ENCODE peak calls at places on chromosomes 3 and 15, in five cellular contexts. One of them, this sample, is unnamed. For H3K27me3, the result is how much of the 10 kb centered on the place peaks cover.

GRCh38 chr3:66825421-66825820 is 172.7 kb upstream of the KBTBD8 start:
- DNase-seq in hepatocyte: no peak
- DNase-seq in CD4-positive, alpha-beta memory T cell: no peak
- DNase-seq in SJSA1: no peak
- DNase-seq in left ventricle myocardium inferior: no peak
- DNase-seq in this sample: no peak

GRCh38 chr15:77507911-77508310 is 87.2 kb downstream of the HMG20A start:
- DNase-seq in CD4-positive, alpha-beta memory T cell: no peak
- DNase-seq in hepatocyte: no peak
- DNase-seq in left ventricle myocardium inferior: peak
- DNase-seq in SJSA1: no peak
- DNase-seq in this sample: no peak

GRCh38 chr15:40103864-40104271 is 4.8 kb downstream of the BMF start:
- DNase-seq in SJSA1: no peak
- DNase-seq in left ventricle myocardium inferior: no peak
- DNase-seq in CD4-positive, alpha-beta memory T cell: no peak
- DNase-seq in hepatocyte: no peak
- DNase-seq in this sample: no peak

GRCh38 chr3:128323206-128324081 is 143.2 kb downstream of the DNAJB8 start:
- DNase-seq in SJSA1: peak
- DNase-seq in hepatocyte: no peak
- DNase-seq in left ventricle myocardium inferior: peak
- DNase-seq in CD4-positive, alpha-beta memory T cell: no peak
- DNase-seq in this sample: no peak

GRCh38 chr3:61669676-61670299 is 108.4 kb downstream of the PTPRG start:
- DNase-seq in hepatocyte: no peak
- DNase-seq in SJSA1: no peak
- DNase-seq in CD4-positive, alpha-beta memory T cell: no peak
- DNase-seq in left ventricle myocardium inferior: peak
- DNase-seq in this sample: no peak

GRCh38 chr3:187823802-187824201 is 78.5 kb upstream of the BCL6 start:
- DNase-seq in SJSA1: no peak
- DNase-seq in hepatocyte: no peak
- DNase-seq in left ventricle myocardium inferior: no peak
- DNase-seq in CD4-positive, alpha-beta memory T cell: no peak
- DNase-seq in this sample: no peak

GRCh38 chr3:9169951-9170850 is 79.2 kb downstream of the SRGAP3 start:
- DNase-seq in SJSA1: no peak
- DNase-seq in left ventricle myocardium inferior: no peak
- DNase-seq in hepatocyte: no peak
- DNase-seq in CD4-positive, alpha-beta memory T cell: no peak
- DNase-seq in this sample: no peak

GRCh38 chr3:100206687-100207086 is 54.1 kb upstream of the TBC1D23 start:
- DNase-seq in left ventricle myocardium inferior: no peak
- DNase-seq in hepatocyte: no peak
- DNase-seq in CD4-positive, alpha-beta memory T cell: no peak
- DNase-seq in SJSA1: no peak
- DNase-seq in this sample: no peak

GRCh38 chr15:62737551-62737950 is 305.0 kb upstream of the TPM1 start:
- DNase-seq in hepatocyte: no peak
- DNase-seq in CD4-positive, alpha-beta memory T cell: no peak
- DNase-seq in left ventricle myocardium inferior: no peak
- DNase-seq in SJSA1: no peak
- DNase-seq in this sample: no peak

GRCh38 chr3:191414286-191414685 is 46.7 kb upstream of the PYDC2 start:
- DNase-seq in CD4-positive, alpha-beta memory T cell: no peak
- DNase-seq in SJSA1: no peak
- DNase-seq in hepatocyte: no peak
- DNase-seq in left ventricle myocardium inferior: no peak
- DNase-seq in this sample: no peak

GRCh38 chr3:195081242-195081963 is 189.6 kb downstream of the XXYLT1 start:
- DNase-seq in CD4-positive, alpha-beta memory T cell: no peak
- DNase-seq in left ventricle myocardium inferior: peak
- DNase-seq in SJSA1: no peak
- DNase-seq in hepatocyte: no peak
- DNase-seq in this sample: no peak

DNA sequence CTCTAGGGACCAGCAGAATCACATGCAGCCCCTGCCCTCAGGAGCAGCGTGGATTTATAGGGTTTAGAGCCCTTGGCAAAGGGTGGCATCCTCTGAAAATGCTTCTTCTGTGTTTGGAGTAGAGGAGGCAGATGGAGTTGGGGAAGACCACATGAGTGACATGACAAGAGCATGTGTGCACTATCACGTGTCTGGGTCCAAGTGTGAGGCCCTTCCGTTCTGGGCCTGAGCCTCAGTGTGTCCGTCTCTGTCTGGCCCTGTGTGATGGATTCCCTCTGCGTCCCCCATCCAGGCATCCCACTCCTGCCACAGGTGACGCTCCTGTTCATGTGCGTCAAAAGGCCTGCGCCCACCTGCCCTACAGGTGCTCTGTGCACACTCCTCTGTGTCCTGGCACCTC is 30.1 kb downstream of the FGD5 start:
- DNase-seq in SJSA1: no peak
- DNase-seq in CD4-positive, alpha-beta memory T cell: no peak
- DNase-seq in hepatocyte: no peak
- DNase-seq in left ventricle myocardium inferior: no peak
- DNase-seq in this sample: no peak
- H3K27me3 ChIP-seq in SJSA1: under half
- H3K27me3 ChIP-seq in CD4-positive, alpha-beta memory T cell: under half
- H3K27me3 ChIP-seq in hepatocyte: under half
- H3K27me3 ChIP-seq in left ventricle myocardium inferior: half or more
- H3K27me3 ChIP-seq in this sample: under half

GRCh38 chr3:184496933-184497332 is 64.7 kb upstream of the EPHB3 start:
- DNase-seq in left ventricle myocardium inferior: no peak
- DNase-seq in hepatocyte: no peak
- DNase-seq in CD4-positive, alpha-beta memory T cell: no peak
- DNase-seq in SJSA1: no peak
- DNase-seq in this sample: no peak
- H3K27me3 ChIP-seq in left ventricle myocardium inferior: half or more
- H3K27me3 ChIP-seq in hepatocyte: under half
- H3K27me3 ChIP-seq in CD4-positive, alpha-beta memory T cell: under half
- H3K27me3 ChIP-seq in SJSA1: under half
- H3K27me3 ChIP-seq in this sample: under half

GRCh38 chr15:34754674-34755418 is at the start of gene GJD2:
- DNase-seq in CD4-positive, alpha-beta memory T cell: no peak
- DNase-seq in hepatocyte: peak
- DNase-seq in left ventricle myocardium inferior: no peak
- DNase-seq in SJSA1: no peak
- DNase-seq in this sample: no peak

GRCh38 chr15:34757262-34757661 is 2.5 kb upstream of the GJD2 start:
- DNase-seq in SJSA1: no peak
- DNase-seq in CD4-positive, alpha-beta memory T cell: no peak
- DNase-seq in hepatocyte: no peak
- DNase-seq in left ventricle myocardium inferior: no peak
- DNase-seq in this sample: no peak

GRCh38 chr15:34755419-34755773 is 598 bp upstream of the GJD2 start:
- DNase-seq in hepatocyte: no peak
- DNase-seq in SJSA1: no peak
- DNase-seq in CD4-positive, alpha-beta memory T cell: no peak
- DNase-seq in left ventricle myocardium inferior: no peak
- DNase-seq in this sample: no peak

GRCh38 chr15:34753236-34753894 is 1.4 kb downstream of the GJD2 start:
- DNase-seq in left ventricle myocardium inferior: peak
- DNase-seq in CD4-positive, alpha-beta memory T cell: no peak
- DNase-seq in hepatocyte: peak
- DNase-seq in SJSA1: peak
- DNase-seq in this sample: no peak

DNA sequence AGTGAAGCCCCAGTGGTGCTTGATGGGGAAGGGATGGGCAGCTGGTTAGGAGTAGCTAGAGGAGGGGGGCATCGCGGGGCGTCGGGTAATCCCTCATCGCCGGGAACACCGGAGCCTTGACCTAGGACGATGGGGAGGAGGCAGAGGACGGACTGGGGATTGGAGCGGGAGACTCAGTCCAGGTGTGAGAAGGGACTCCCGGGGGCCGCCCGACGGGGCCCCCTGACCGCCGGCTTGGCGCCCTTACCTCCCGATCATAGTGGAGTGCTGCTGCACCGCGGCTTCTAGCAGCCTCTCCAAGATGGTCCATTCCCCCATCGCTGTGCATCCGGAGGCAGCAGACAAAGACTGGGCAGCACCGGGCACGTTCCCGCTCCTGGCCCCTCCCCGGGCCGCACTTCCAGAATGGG is 622 bp downstream of the GJD2 start:
- DNase-seq in hepatocyte: no peak
- DNase-seq in SJSA1: no peak
- DNase-seq in CD4-positive, alpha-beta memory T cell: no peak
- DNase-seq in left ventricle myocardium inferior: no peak
- DNase-seq in this sample: no peak
- H3K27me3 ChIP-seq in hepatocyte: half or more
- H3K27me3 ChIP-seq in SJSA1: half or more
- H3K27me3 ChIP-seq in CD4-positive, alpha-beta memory T cell: under half
- H3K27me3 ChIP-seq in left ventricle myocardium inferior: half or more
- H3K27me3 ChIP-seq in this sample: under half

DNA sequence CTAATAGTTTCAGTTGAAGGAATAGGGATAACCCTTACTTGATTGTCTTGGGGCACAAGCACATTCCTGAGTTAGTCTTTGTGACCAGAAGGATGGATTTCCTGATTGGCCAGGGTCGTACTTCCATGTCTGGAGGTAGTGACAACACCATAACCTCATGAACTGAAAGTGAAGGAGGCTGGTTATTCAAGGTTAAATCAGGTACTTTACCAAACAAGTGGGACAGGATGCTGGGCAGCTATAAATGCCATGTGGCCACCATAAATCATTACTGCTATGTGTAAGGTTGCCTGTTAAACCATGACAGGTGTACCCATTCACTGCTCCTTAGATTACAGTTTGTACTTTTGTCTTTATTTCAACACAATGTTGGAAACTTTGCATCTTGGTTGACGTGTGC is 128.3 kb upstream of the SAMMSON start:
- DNase-seq in left ventricle myocardium inferior: no peak
- DNase-seq in CD4-positive, alpha-beta memory T cell: no peak
- DNase-seq in hepatocyte: no peak
- DNase-seq in SJSA1: no peak
- DNase-seq in this sample: no peak
- H3K27me3 ChIP-seq in left ventricle myocardium inferior: under half
- H3K27me3 ChIP-seq in CD4-positive, alpha-beta memory T cell: under half
- H3K27me3 ChIP-seq in hepatocyte: under half
- H3K27me3 ChIP-seq in SJSA1: under half
- H3K27me3 ChIP-seq in this sample: under half

GRCh38 chr15:45132844-45133560 is 3.2 kb downstream of the DUOX1 start:
- DNase-seq in CD4-positive, alpha-beta memory T cell: no peak
- DNase-seq in left ventricle myocardium inferior: no peak
- DNase-seq in SJSA1: no peak
- DNase-seq in hepatocyte: no peak
- DNase-seq in this sample: no peak

GRCh38 chr15:45133561-45133920 is 3.7 kb downstream of the DUOX1 start:
- DNase-seq in hepatocyte: no peak
- DNase-seq in CD4-positive, alpha-beta memory T cell: no peak
- DNase-seq in SJSA1: no peak
- DNase-seq in left ventricle myocardium inferior: no peak
- DNase-seq in this sample: no peak

GRCh38 chr15:45134046-45134445 is 4.3 kb downstream of the DUOX1 start:
- DNase-seq in hepatocyte: no peak
- DNase-seq in SJSA1: no peak
- DNase-seq in CD4-positive, alpha-beta memory T cell: no peak
- DNase-seq in left ventricle myocardium inferior: no peak
- DNase-seq in this sample: no peak

GRCh38 chr15:45136378-45136764 is 6.6 kb downstream of the DUOX1 start:
- DNase-seq in SJSA1: no peak
- DNase-seq in left ventricle myocardium inferior: no peak
- DNase-seq in hepatocyte: no peak
- DNase-seq in CD4-positive, alpha-beta memory T cell: no peak
- DNase-seq in this sample: no peak

DNA sequence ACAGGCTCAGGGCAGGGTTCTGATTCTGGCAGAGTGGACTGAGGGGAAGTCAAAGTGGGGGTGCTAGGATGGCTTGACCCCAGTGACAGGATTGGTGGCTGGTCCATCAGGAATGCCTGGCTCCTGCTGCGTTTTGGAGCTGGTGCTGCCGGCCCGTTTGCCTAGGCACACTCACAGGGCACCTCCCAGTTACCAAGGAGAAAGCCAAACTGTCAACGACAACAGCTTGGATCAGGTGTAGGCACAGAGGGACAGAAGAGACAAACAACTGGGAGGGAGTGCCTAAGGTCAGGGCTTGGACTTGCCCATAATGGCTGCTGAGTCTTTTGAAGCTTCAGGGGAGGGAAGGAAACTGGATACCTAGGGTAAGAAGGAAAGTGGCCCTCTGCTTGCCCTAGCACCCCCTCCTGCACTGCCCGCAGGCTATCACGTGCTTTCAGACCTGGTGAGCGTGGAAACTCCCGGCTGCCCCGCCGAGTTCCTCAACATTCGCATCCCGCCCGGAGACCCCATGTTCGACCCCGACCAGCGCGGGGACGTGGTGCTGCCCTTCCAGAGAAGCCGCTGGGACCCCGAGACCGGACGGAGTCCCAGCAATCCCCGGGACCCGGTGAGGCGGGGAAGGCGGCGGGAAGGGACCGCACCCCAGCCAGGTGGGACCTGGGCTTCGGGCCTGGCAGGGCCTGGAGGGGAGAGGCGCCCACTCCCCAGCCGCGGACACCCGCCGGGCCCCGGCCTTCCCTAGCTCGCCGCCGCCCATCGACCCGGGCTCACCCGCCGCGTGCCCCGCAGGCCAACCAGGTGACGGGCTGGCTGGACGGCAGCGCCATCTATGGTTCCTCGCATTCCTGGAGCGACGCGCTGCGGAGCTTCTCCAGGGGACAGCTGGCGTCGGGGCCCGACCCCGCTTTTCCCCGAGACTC is 5.1 kb downstream of the DUOX1 start:
- DNase-seq in left ventricle myocardium inferior: no peak
- DNase-seq in hepatocyte: peak
- DNase-seq in CD4-positive, alpha-beta memory T cell: no peak
- DNase-seq in SJSA1: no peak
- DNase-seq in this sample: no peak
- H3K27me3 ChIP-seq in left ventricle myocardium inferior: half or more
- H3K27me3 ChIP-seq in hepatocyte: under half
- H3K27me3 ChIP-seq in CD4-positive, alpha-beta memory T cell: under half
- H3K27me3 ChIP-seq in SJSA1: under half
- H3K27me3 ChIP-seq in this sample: under half

This sample was measured in Karpas-422.